ENCODE peak calls at places on chromosome 5, in five cellular contexts. Q is gastrocnemius medialis, B is GM12878, U is stomach, S is H1. V is an unnamed sample.

GRCh38 chr5:168291281-168291960 is at the start of gene WWC1:
- DNase-seq in Q (no peak), B (peak; percentile 31), U (peak; percentile 92), S (no peak), V (peak; percentile 93)

GRCh38 chr5:37717613-37718431 is 122.0 kb downstream of the GDNF start:
- DNase-seq in Q (no peak), B (no peak), U (peak; percentile 88), S (no peak), V (peak; percentile 21)

GRCh38 chr5:156444737-156445136 is 117.8 kb downstream of the SGCD start:
- DNase-seq in Q (no peak), B (no peak), U (no peak), S (no peak), V (no peak)

GRCh38 chr5:94433393-94434149 is 184.8 kb downstream of the KIAA0825 start:
- DNase-seq in Q (peak; percentile 44), B (no peak), U (peak; percentile 54), S (no peak), V (no peak)

GRCh38 chr5:82534891-82535395 is 256.8 kb upstream of the RPS23 start:
- DNase-seq in Q (no peak), B (no peak), U (no peak), S (no peak), V (no peak)

GRCh38 chr5:139863855-139864558 is 68.4 kb downstream of the PSD2 start:
- DNase-seq in Q (peak; percentile 52), B (no peak), U (peak; percentile 74), S (no peak), V (peak; percentile 56)

GRCh38 chr5:112142769-112143270 is 276.3 kb downstream of the EPB41L4A start:
- DNase-seq in Q (no peak), B (peak; percentile 77), U (no peak), S (no peak), V (no peak)

GRCh38 chr5:41404757-41405156 is 105.6 kb downstream of the PLCXD3 start:
- DNase-seq in Q (no peak), B (no peak), U (no peak), S (no peak), V (no peak)

GRCh38 chr5:72159501-72159911 is 52.2 kb downstream of the MAP1B start:
- DNase-seq in Q (no peak), B (no peak), U (no peak), S (no peak), V (no peak)

GRCh38 chr5:34563951-34564705 is 92.0 kb upstream of the RAI14 start:
- DNase-seq in Q (no peak), B (no peak), U (peak; percentile 49), S (no peak), V (no peak)

GRCh38 chr5:67196537-67197059 is at the start of gene CD180:
- DNase-seq in Q (peak; percentile 16), B (no peak), U (no peak), S (no peak), V (no peak)

GRCh38 chr5:176831425-176831824 is 21.1 kb downstream of the UNC5A start:
- DNase-seq in Q (no peak), B (no peak), U (no peak), S (no peak), V (no peak)

GRCh38 chr5:463301-463700 is 20.3 kb downstream of the EXOC3 start:
- DNase-seq in Q (no peak), B (no peak), U (no peak), S (no peak), V (no peak)

GRCh38 chr5:178839319-178839704 is 20.4 kb upstream of the ZNF354B start:
- DNase-seq in Q (no peak), B (no peak), U (peak; percentile 66), S (peak; percentile 44), V (peak; percentile 43)

GRCh38 chr5:133969654-133970324 is 1.4 kb upstream of the C5orf15 start:
- DNase-seq in Q (no peak), B (peak; percentile 42), U (no peak), S (no peak), V (no peak)

GRCh38 chr5:143494162-143494561 is 90.7 kb upstream of the NR3C1 start:
- DNase-seq in Q (no peak), B (no peak), U (no peak), S (no peak), V (no peak)

GRCh38 chr5:180820788-180821321 is 18.2 kb upstream of the MGAT1 start:
- DNase-seq in Q (no peak), B (no peak), U (no peak), S (no peak), V (no peak)

GRCh38 chr5:528625-529511 is 4.6 kb upstream of the SLC9A3 start:
- DNase-seq in Q (no peak), B (no peak), U (no peak), S (no peak), V (peak; percentile 48)

GRCh38 chr5:122981846-122982245 is 54.7 kb downstream of the PPIC start:
- DNase-seq in Q (no peak), B (no peak), U (no peak), S (no peak), V (no peak)

GRCh38 chr5:9681706-9682105 is 51.6 kb upstream of the TAS2R1 start:
- DNase-seq in Q (no peak), B (no peak), U (no peak), S (no peak), V (no peak)

GRCh38 chr5:150214289-150214688 is 24.4 kb downstream of the SLC6A7 start:
- DNase-seq in Q (no peak), B (no peak), U (no peak), S (no peak), V (no peak)

GRCh38 chr5:178350361-178351220 is 118.0 kb upstream of the PHYKPL start:
- DNase-seq in Q (no peak), B (no peak), U (no peak), S (no peak), V (no peak)

GRCh38 chr5:67992919-67993318 is 222.6 kb upstream of the PIK3R1 start:
- DNase-seq in Q (no peak), B (no peak), U (no peak), S (no peak), V (no peak)

GRCh38 chr5:132487841-132488555 is 2.6 kb downstream of the IRF1 start:
- DNase-seq in Q (no peak), B (no peak), U (peak; percentile 25), S (no peak), V (no peak)
- TF ChIP-seq POLR2A in Q (no peak), B (peak; percentile 62), U (no peak), S (no peak), V (no peak)

GRCh38 chr5:157972579-157972978 is 113.6 kb upstream of the CLINT1 start:
- DNase-seq in Q (no peak), B (no peak), U (no peak), S (no peak), V (no peak)
- H3K4me1 ChIP-seq in Q (no peaks in the 10 kb centered on the region), B (no peaks in the 10 kb centered on the region), U (peaks cover 18% of the 10 kb centered on the region), S (peaks cover 11% of the 10 kb centered on the region), V (no peaks in the 10 kb centered on the region)

GRCh38 chr5:169581580-169582227 is 1.9 kb upstream of the SPDL1 start:
- DNase-seq in Q (peak; percentile 18), B (no peak), U (peak; percentile 55), S (no peak), V (peak; percentile 47)

GRCh38 chr5:169583101-169583423 is 511 bp upstream of the SPDL1 start:
- DNase-seq in Q (no peak), B (no peak), U (no peak), S (no peak), V (no peak)

GRCh38 chr5:169584998-169585451 is 1.5 kb downstream of the SPDL1 start:
- DNase-seq in Q (no peak), B (no peak), U (no peak), S (no peak), V (no peak)

GRCh38 chr5:169580964-169581363 is 2.6 kb upstream of the SPDL1 start:
- DNase-seq in Q (no peak), B (no peak), U (no peak), S (no peak), V (no peak)

GRCh38 chr5:169583424-169584215 is at the start of gene SPDL1:
- DNase-seq in Q (peak; percentile 91), B (peak; percentile 89), U (peak; percentile 95), S (peak; percentile 86), V (peak; percentile 95)
- TF ChIP-seq POLR2A in Q (no peak), B (peak; percentile 94), U (peak; percentile 37), S (peak; percentile 89), V (peak; percentile 80)

GRCh38 chr5:88474574-88474973 is 205.9 kb upstream of the TMEM161B start:
- DNase-seq in Q (no peak), B (no peak), U (no peak), S (no peak), V (no peak)
- H3K4me1 ChIP-seq in Q (no peaks in the 10 kb centered on the region), B (no peaks in the 10 kb centered on the region), U (no peaks in the 10 kb centered on the region), S (no peaks in the 10 kb centered on the region), V (peaks cover 13% of the 10 kb centered on the region)

GRCh38 chr5:76818844-76819831 is at the start of gene F2RL1:
- DNase-seq in Q (no peak), B (no peak), U (peak; percentile 94), S (peak; percentile 92), V (peak; percentile 91)
- TF ChIP-seq POLR2A in Q (no peak), B (no peak), U (no peak), S (peak; percentile 81), V (peak; percentile 86)